ENCODE peak calls at places on chromosomes 11 and 22, in six cellular contexts. E, T, A, C, Z and V are unnamed samples. For H3K36me3, the result is how much of the 10 kb centered on the place peaks cover.

GRCh38 chr11:45669146-45669545 is 3.7 kb upstream of the CHST1 start:
- DNase-seq in E (no peak), T (no peak), A (no peak), C (no peak), Z (no peak), V (no peak)

GRCh38 chr11:62928011-62928410 is 6.8 kb upstream of the CHRM1 start:
- DNase-seq in E (no peak), T (no peak), A (no peak), C (no peak), Z (no peak), V (no peak)

GRCh38 chr11:79592441-79593223 is 151.8 kb upstream of the TENM4 start:
- DNase-seq in E (no peak), T (no peak), A (no peak), C (no peak), Z (no peak), V (no peak)

GRCh38 chr11:128304666-128305485 is 282.5 kb downstream of the ETS1 start:
- DNase-seq in E (no peak), T (no peak), A (no peak), C (no peak), Z (no peak), V (no peak)

GRCh38 chr22:26894362-26894761 is 237.0 kb downstream of the MIAT start:
- DNase-seq in E (no peak), T (no peak), A (no peak), C (no peak), Z (peak), V (no peak)

GRCh38 chr11:20084921-20085814 is 75.1 kb downstream of the DBX1 start:
- DNase-seq in E (no peak), T (no peak), A (no peak), C (no peak), Z (no peak), V (no peak)

GRCh38 chr11:78749243-78749730 is 174.6 kb upstream of the NARS2 start:
- DNase-seq in E (no peak), T (no peak), A (no peak), C (no peak), Z (no peak), V (no peak)

GRCh38 chr11:76719686-76720085 is 49.1 kb upstream of the LRRC32 start:
- DNase-seq in E (no peak), T (no peak), A (no peak), C (no peak), Z (no peak), V (no peak)

GRCh38 chr11:128302425-128303186 is 284.8 kb downstream of the ETS1 start:
- DNase-seq in E (no peak), T (peak), A (no peak), C (no peak), Z (no peak), V (no peak)

GRCh38 chr22:48141301-48141700 is 1378.9 kb downstream of the TBC1D22A start:
- DNase-seq in E (no peak), T (no peak), A (no peak), C (no peak), Z (no peak), V (no peak)

GRCh38 chr11:6486256-6486655 is 5.0 kb downstream of the TIMM10B start:
- DNase-seq in E (no peak), T (no peak), A (no peak), C (no peak), Z (no peak), V (no peak)

GRCh38 chr11:128422576-128423370 is 164.6 kb downstream of the ETS1 start:
- DNase-seq in E (no peak), T (peak), A (no peak), C (no peak), Z (no peak), V (no peak)

GRCh38 chr22:42808516-42808915 is 48.6 kb downstream of the ARFGAP3 start:
- DNase-seq in E (no peak), T (no peak), A (no peak), C (no peak), Z (no peak), V (no peak)

GRCh38 chr11:59776210-59777066 is 21.3 kb downstream of the STX3 start:
- DNase-seq in E (no peak), T (peak), A (no peak), C (no peak), Z (peak), V (peak)

GRCh38 chr11:117443269-117444186 is 115.9 kb downstream of the CEP164 start:
- DNase-seq in E (no peak), T (peak), A (peak), C (peak), Z (no peak), V (no peak)

GRCh38 chr11:76339217-76339616 is 41.7 kb downstream of the THAP12 start:
- DNase-seq in E (peak), T (peak), A (no peak), C (no peak), Z (peak), V (no peak)

GRCh38 chr22:37544955-37545702 is 15.2 kb upstream of the CDC42EP1 start:
- DNase-seq in E (peak), T (peak), A (peak), C (peak), Z (peak), V (no peak)

GRCh38 chr11:131796541-131796940 is 426.1 kb downstream of the NTM start:
- DNase-seq in E (no peak), T (no peak), A (no peak), C (no peak), Z (no peak), V (no peak)

GRCh38 chr11:122440783-122441701 is 214.5 kb upstream of the UBASH3B start:
- DNase-seq in E (peak), T (no peak), A (peak), C (peak), Z (peak), V (no peak)

GRCh38 chr11:116853461-116854073 is 16.1 kb upstream of the APOA1 start:
- DNase-seq in E (no peak), T (no peak), A (no peak), C (no peak), Z (peak), V (peak)

GRCh38 chr22:17638182-17638431 is 450 bp upstream of the BCL2L13 start:
- DNase-seq in E (no peak), T (no peak), A (no peak), C (no peak), Z (no peak), V (no peak)

GRCh38 chr11:1759851-1760220 is 3.9 kb downstream of the CTSD start:
- DNase-seq in E (no peak), T (no peak), A (no peak), C (peak), Z (no peak), V (no peak)

GRCh38 chr22:44261861-44262595 is 50.7 kb downstream of the SHISAL1 start:
- DNase-seq in E (peak), T (peak), A (peak), C (no peak), Z (no peak), V (no peak)

GRCh38 chr11:87645626-87646025 is 529.6 kb downstream of the RAB38 start:
- DNase-seq in E (no peak), T (no peak), A (no peak), C (no peak), Z (no peak), V (no peak)

GRCh38 chr11:33893711-33894401 is 2.0 kb upstream of the LMO2 start:
- DNase-seq in E (no peak), T (peak), A (no peak), C (no peak), Z (no peak), V (no peak)

GRCh38 chr11:68212421-68213134 is 518 bp downstream of the KMT5B start:
- DNase-seq in E (peak), T (peak), A (peak), C (peak), Z (peak), V (peak)

GRCh38 chr11:2901196-2901796 is 15.7 kb upstream of the CDKN1C start:
- DNase-seq in E (no peak), T (no peak), A (peak), C (no peak), Z (no peak), V (no peak)

GRCh38 chr11:121304750-121305149 is 12.2 kb downstream of the SC5D start:
- DNase-seq in E (no peak), T (no peak), A (no peak), C (no peak), Z (no peak), V (no peak)
- H3K36me3 ChIP-seq in E (under half), T (under half), A (under half), C (under half), Z (under half), V (under half)

GRCh38 chr11:5131584-5132335 is 6.4 kb downstream of the OR52A5 start:
- DNase-seq in E (no peak), T (no peak), A (no peak), C (no peak), Z (no peak), V (no peak)
- TF ChIP-seq POLR2A in E (no peak), T (no peak), A (no peak), C (no peak), Z (no peak), V (no peak)

GRCh38 chr22:20043997-20044342 is 23.1 kb downstream of the TANGO2 start:
- DNase-seq in E (no peak), T (no peak), A (no peak), C (no peak), Z (no peak), V (no peak)

GRCh38 chr22:20039683-20040325 is 18.9 kb downstream of the TANGO2 start:
- DNase-seq in E (no peak), T (no peak), A (no peak), C (no peak), Z (no peak), V (no peak)

GRCh38 chr22:20038574-20038973 is 17.7 kb downstream of the TANGO2 start:
- DNase-seq in E (no peak), T (no peak), A (no peak), C (no peak), Z (no peak), V (no peak)

GRCh38 chr22:20043057-20043996 is 22.4 kb downstream of the TANGO2 start:
- DNase-seq in E (no peak), T (no peak), A (no peak), C (no peak), Z (no peak), V (no peak)

GRCh38 chr22:20040801-20041200 is 19.9 kb downstream of the TANGO2 start:
- DNase-seq in E (no peak), T (no peak), A (no peak), C (no peak), Z (no peak), V (no peak)
- H3K36me3 ChIP-seq in E (under half), T (under half), A (under half), C (under half), Z (under half), V (under half)

DNA sequence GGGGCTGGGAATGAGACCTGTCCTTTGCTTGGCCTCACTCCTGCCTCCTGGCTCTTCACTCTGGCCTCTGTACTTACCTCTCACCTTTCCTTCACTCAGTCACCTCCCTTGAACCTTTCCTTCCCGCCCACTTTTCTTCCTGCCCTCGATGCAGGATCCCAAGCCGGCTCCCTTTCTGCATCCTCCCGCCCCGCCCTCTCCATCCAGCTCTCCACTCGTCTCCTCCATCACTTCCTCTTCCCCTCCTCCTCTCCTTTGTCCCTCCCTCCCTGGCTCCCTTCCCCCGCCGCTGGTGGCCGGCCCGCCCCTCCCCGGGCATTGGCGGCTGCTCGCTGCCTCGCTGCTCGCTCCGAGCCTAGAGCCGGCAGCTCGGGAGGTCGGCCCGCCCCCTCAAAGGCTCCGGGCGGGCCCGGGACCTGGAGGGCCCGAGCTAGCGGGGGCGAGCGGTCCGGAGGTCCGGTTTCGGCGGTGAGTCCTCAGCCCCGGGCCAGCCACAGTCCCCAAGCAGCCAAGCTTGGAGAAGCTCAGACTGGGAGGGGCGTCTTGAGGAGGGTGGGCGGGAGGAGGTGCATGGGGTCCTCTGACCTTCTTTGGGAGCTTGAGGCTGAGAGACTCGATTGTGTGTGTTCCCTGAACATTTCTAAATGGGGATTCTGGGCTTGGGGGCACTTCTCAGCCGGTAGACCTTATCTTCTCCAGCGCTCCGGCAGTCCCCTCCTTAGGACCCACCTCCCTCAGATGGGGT is 13.8 kb downstream of the PHLDB1 start:
- DNase-seq in E (peak), T (peak), A (peak), C (peak), Z (peak), V (peak)
- TF ChIP-seq POLR2A in E (no peak), T (no peak), A (no peak), C (no peak), Z (peak), V (peak)

DNA sequence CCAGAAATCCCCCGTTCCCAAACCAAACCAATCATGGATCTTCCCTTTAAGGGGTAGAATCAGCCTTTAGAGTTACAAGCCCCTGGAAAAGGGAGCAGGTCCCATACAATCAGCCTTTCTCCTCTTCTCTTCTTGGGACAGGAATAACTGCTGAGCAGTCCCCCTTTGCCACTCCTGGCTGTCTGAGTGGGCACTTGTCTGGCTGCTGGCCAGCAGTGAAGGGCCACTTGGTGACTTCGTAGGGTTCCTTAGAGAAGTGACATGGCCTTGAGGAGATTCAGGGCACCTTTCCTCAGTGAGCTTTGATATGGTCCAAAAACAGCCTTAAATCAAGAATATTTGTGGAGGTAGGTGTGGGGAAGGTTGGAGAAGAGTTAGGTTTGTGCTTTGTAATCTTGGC is 53.5 kb upstream of the HORMAD2 start:
- DNase-seq in E (no peak), T (no peak), A (no peak), C (no peak), Z (no peak), V (no peak)
- H3K36me3 ChIP-seq in E (under half), T (under half), A (under half), C (under half), Z (under half), V (under half)

GRCh38 chr11:12007769-12008737 is at the start of gene DKK3:
- DNase-seq in E (no peak), T (no peak), A (no peak), C (peak), Z (peak), V (no peak)
- TF ChIP-seq POLR2A in E (no peak), T (no peak), A (no peak), C (no peak), Z (no peak), V (no peak)

GRCh38 chr22:20809538-20810185 is 35.7 kb downstream of the SERPIND1 start:
- DNase-seq in E (no peak), T (peak), A (no peak), C (no peak), Z (no peak), V (no peak)
- H3K36me3 ChIP-seq in E (under half), T (under half), A (under half), C (under half), Z (under half), V (under half)

GRCh38 chr11:65890324-65891179 is at the start of gene CCDC85B:
- DNase-seq in E (peak), T (peak), A (peak), C (peak), Z (peak), V (peak)

GRCh38 chr11:65887026-65887722 is 1.1 kb downstream of the FIBP start:
- DNase-seq in E (peak), T (no peak), A (peak), C (peak), Z (no peak), V (no peak)

GRCh38 chr11:65887723-65888162 is 528 bp downstream of the FIBP start:
- DNase-seq in E (no peak), T (no peak), A (no peak), C (no peak), Z (no peak), V (no peak)

GRCh38 chr11:65885808-65886536 is 2.3 kb downstream of the FIBP start:
- DNase-seq in E (no peak), T (peak), A (no peak), C (peak), Z (no peak), V (no peak)

DNA sequence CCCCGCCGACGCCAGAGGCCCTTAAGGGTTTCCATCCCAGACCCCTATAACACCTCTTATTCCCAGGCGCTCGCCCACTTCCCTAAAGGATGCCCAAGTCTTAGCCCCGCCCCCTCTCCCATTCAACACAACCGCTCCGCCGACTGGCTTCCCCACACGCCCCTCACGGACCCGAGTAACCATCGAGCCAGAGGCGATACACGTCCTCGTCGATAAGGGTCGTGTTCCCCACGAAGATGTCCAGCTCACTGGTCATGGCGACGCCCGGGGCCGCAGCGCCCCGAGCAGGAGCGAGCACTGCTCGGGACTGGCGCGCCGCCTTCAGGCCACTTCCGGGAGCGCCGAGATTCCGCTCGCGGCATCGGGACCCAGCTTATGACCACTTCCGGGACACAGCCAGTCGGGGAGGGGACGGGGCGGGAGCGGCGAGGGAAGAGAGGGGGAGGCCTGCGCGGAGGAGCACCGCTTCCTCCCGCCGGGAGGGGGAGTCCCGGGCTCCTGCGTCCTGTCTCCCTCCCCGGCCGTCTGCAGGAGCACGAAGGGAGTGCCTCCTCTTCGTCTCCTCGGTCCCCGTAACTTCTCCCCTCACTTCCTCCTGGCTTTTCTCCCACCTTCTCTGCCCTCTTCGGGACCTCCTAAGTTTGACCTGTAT is at the start of gene FIBP:
- DNase-seq in E (peak), T (peak), A (peak), C (peak), Z (peak), V (peak)
- TF ChIP-seq POLR2A in E (peak), T (peak), A (peak), C (no peak), Z (peak), V (peak)